ENCODE peak calls at places on chromosomes 5 and 9, in four cellular contexts. Z, L, S and T are unnamed samples.

GRCh38 chr5:10539685-10539998 is 24.2 kb upstream of the ANKRD33B start:
- DNase-seq in S (no peak), Z (no peak), L (peak; percentile 49), T (no peak)

GRCh38 chr5:139131062-139131856 is 66.9 kb downstream of the SIL1 start:
- DNase-seq in Z (peak; percentile 59), S (peak; percentile 81), L (peak; percentile 74), T (peak; percentile 45)

GRCh38 chr9:126051446-126052130 is 275.0 kb upstream of the MVB12B start:
- DNase-seq in L (no peak), Z (no peak), S (no peak), T (no peak)

GRCh38 chr5:133245191-133246052 is 193.6 kb downstream of the HSPA4 start:
- DNase-seq in S (no peak), Z (no peak), L (peak; percentile 99), T (peak; percentile 44)

GRCh38 chr5:55364537-55365055 is 56.8 kb downstream of the MTREX start:
- DNase-seq in Z (no peak), L (no peak), S (no peak), T (no peak)

GRCh38 chr5:54523534-54523933 is 6.0 kb downstream of the SNX18 start:
- DNase-seq in Z (no peak), L (no peak), S (no peak), T (no peak)

GRCh38 chr5:14838396-14839319 is 32.9 kb downstream of the ANKH start:
- DNase-seq in S (no peak), Z (no peak), L (no peak), T (no peak)

GRCh38 chr9:109319072-109319630 is 1.7 kb downstream of the EPB41L4B start:
- DNase-seq in Z (no peak), L (peak; percentile 32), S (no peak), T (peak; percentile 44)

GRCh38 chr9:31745886-31746285 is 638.6 kb upstream of the ACO1 start:
- DNase-seq in S (no peak), Z (no peak), L (no peak), T (no peak)

GRCh38 chr5:66989286-66989685 is 207.3 kb downstream of the CD180 start:
- DNase-seq in L (peak; percentile 91), Z (no peak), S (no peak), T (no peak)

GRCh38 chr5:87944553-87945320 is 323.9 kb downstream of the TMEM161B start:
- DNase-seq in S (no peak), L (peak; percentile 74), Z (peak; percentile 81), T (no peak)

GRCh38 chr5:119417891-119418781 is 34.2 kb upstream of the HSD17B4 start:
- DNase-seq in S (no peak), L (peak; percentile 92), Z (no peak), T (no peak)
- H3K27ac ChIP-seq in S (no peak overlapping the region), L (no peak overlapping the region), Z (no peak overlapping the region), T (no peak overlapping the region)

GRCh38 chr5:142614054-142614453 is 71.8 kb downstream of the FGF1 start:
- DNase-seq in L (no peak), Z (no peak), S (no peak), T (no peak)

GRCh38 chr5:142611154-142611553 is 74.7 kb downstream of the FGF1 start:
- DNase-seq in L (peak; percentile 46), S (peak; percentile 83), Z (peak; percentile 70), T (peak; percentile 78)

GRCh38 chr5:142610176-142611001 is 75.5 kb downstream of the FGF1 start:
- DNase-seq in S (no peak), Z (no peak), L (no peak), T (no peak)

GRCh38 chr5:142613231-142613630 is 72.7 kb downstream of the FGF1 start:
- DNase-seq in Z (no peak), L (peak; percentile 67), S (no peak), T (peak; percentile 16)

GRCh38 chr5:142612388-142612787 is 73.5 kb downstream of the FGF1 start:
- DNase-seq in L (no peak), S (no peak), Z (no peak), T (no peak)
- H3K27ac ChIP-seq in L (no peak overlapping the region), S (no peak overlapping the region), Z (no peak overlapping the region), T (no peak overlapping the region)

GRCh38 chr5:151094054-151094858 is 13.4 kb upstream of the TNIP1 start:
- DNase-seq in Z (no peak), S (no peak), L (peak; percentile 23), T (peak; percentile 50)
- H3K27ac ChIP-seq in Z (no peak overlapping the region), S (peak overlapping the region; percentile 35), L (peak overlapping the region; percentile 76), T (peak overlapping the region; percentile 94)

GRCh38 chr5:165321912-165322311 is 1816.5 kb downstream of the MAT2B start:
- DNase-seq in L (peak; percentile 81), Z (no peak), S (no peak), T (no peak)
- H3K27ac ChIP-seq in L (no peak overlapping the region), Z (no peak overlapping the region), S (no peak overlapping the region), T (no peak overlapping the region)

GRCh38 chr5:34031117-34031516 is 11.9 kb downstream of the C1QTNF3 start:
- DNase-seq in Z (no peak), S (no peak), L (no peak), T (no peak)

GRCh38 chr5:34028349-34028748 is 14.7 kb downstream of the C1QTNF3 start:
- DNase-seq in L (no peak), Z (no peak), S (no peak), T (no peak)

GRCh38 chr5:34026089-34026761 is 16.8 kb downstream of the C1QTNF3 start:
- DNase-seq in L (no peak), S (no peak), Z (no peak), T (no peak)

GRCh38 chr5:34031966-34032365 is 11.0 kb downstream of the C1QTNF3 start:
- DNase-seq in S (no peak), Z (no peak), L (no peak), T (no peak)

GRCh38 chr5:34030058-34030457 is 13.0 kb downstream of the C1QTNF3 start:
- DNase-seq in L (no peak), Z (no peak), S (no peak), T (no peak)
- H3K27ac ChIP-seq in L (no peak overlapping the region), Z (no peak overlapping the region), S (no peak overlapping the region), T (no peak overlapping the region)

GRCh38 chr9:21585756-21586752 is 103.9 kb upstream of the IFNE start:
- DNase-seq in Z (no peak), L (no peak), S (no peak), T (no peak)

GRCh38 chr9:21592063-21592338 is 109.9 kb upstream of the IFNE start:
- DNase-seq in S (no peak), Z (no peak), L (no peak), T (no peak)

GRCh38 chr9:21589344-21590056 is 107.4 kb upstream of the IFNE start:
- DNase-seq in L (no peak), S (no peak), Z (no peak), T (no peak)

GRCh38 chr9:21590058-21590996 is 108.2 kb upstream of the IFNE start:
- DNase-seq in L (peak; percentile 60), Z (no peak), S (no peak), T (no peak)

DNA sequence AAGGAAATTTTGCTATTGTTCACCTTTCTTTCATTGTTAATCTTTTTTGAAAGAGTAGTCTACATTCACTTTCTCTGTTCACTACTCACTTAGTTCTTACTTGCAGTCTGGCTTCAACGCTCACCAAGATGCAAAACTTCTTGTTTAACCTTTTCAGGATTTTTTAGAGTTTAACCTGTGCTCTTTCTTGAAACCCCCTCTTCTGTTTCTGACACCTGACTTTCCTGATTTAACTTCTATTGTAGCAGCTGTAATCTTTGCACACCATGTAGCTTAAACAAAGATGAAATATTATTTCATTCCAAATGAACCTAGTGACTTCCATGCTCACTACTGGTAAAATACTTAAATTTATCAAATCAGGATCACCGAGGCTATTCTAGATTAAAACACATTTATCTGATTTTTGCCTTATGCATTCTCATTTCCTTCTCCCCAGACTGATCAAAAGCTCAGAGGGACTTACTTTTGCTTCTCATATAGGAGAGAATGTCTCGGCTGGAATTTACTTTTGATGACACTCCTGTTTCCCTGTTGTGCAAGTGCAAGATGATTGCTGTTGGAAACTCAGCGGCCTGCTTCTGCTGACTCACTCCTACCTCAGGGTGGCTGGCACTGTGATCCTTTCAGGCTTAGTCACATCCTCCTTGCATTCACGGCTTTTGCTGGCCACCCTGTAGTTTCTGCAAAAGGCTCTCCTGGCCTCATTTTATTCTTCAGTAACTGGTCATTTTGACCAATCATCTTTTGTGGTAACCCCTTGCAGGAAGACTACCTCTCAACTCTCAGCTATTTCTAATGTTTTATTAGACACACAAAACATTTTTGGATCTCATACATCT is 109.3 kb upstream of the IFNE start:
- DNase-seq in S (no peak), L (peak; percentile 100), Z (peak; percentile 5), T (peak; percentile 85)
- H3K27ac ChIP-seq in S (no peak overlapping the region), L (peak overlapping the region; percentile 84), Z (no peak overlapping the region), T (peak overlapping the region; percentile 59)

GRCh38 chr5:68766952-68767464 is 326.8 kb upstream of the SLC30A5 start:
- DNase-seq in L (no peak), Z (no peak), S (no peak), T (no peak)

GRCh38 chr5:68777145-68777544 is 316.7 kb upstream of the SLC30A5 start:
- DNase-seq in L (no peak), Z (no peak), S (no peak), T (peak; percentile 30)

GRCh38 chr5:68770566-68770965 is 323.2 kb upstream of the SLC30A5 start:
- DNase-seq in Z (no peak), S (no peak), L (no peak), T (peak; percentile 18)

GRCh38 chr5:68771747-68772146 is 322.1 kb upstream of the SLC30A5 start:
- DNase-seq in S (no peak), Z (no peak), L (no peak), T (no peak)

DNA sequence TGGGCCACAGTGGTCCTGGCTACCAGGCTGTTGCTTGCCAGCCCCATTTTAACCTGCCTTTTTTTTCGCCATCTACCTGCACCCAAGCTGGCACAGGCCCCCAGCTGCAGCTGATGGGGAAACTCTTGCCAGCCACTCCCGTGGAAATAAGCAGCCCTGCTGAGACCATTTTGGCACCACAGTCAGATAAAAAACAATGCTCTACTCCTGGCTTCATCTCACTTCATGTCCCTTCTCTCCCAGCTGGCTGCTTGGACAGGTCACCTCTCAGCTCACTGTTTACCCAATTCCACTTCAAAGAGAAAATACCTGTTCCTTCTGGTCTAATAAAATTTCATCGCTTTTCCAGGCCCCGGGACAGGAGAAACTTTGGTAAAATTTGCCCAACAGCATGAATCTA is 322.6 kb upstream of the SLC30A5 start:
- DNase-seq in S (no peak), L (no peak), Z (no peak), T (no peak)
- H3K27ac ChIP-seq in S (no peak overlapping the region), L (no peak overlapping the region), Z (no peak overlapping the region), T (peak overlapping the region; percentile 18)

DNA sequence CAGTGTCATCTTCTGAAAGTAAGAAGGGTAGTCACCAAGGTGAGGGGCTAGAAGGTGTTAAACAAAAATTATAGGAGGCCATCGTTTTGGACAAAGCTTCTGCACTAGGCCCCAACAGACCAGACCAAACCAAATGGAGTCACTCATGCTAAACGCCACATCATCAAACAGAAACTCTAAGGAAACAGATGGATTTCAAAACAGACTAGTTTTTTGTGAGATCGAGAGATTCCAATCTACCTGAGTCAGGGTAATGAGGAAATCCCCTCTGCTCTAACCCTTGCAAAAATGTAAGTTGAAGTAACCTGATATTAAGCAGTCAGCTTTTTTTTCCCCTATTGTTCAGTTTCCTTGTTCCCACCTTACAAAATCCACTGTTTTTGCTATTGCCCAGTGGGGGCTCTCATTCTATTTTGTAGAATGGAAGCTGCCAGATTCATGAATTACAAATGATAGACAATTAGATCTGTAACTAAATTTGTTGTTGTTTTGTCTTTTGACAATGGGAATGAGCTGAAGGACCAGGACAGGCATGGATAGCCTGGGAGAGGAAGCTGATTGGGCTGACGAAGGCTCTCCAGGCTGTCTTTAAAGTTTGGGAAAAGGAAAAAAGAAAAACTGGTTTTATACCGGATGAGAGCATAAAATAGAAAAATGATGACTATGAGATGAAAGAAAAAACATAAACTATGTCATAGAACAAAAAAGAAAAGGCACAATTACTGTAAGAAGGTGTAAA is 94.7 kb upstream of the ADAMTSL1 start:
- DNase-seq in S (no peak), L (peak; percentile 94), Z (no peak), T (no peak)
- H3K27ac ChIP-seq in S (no peak overlapping the region), L (no peak overlapping the region), Z (no peak overlapping the region), T (no peak overlapping the region)